ENCODE peak calls at places on chromosomes 16 and 17, in eight cellular contexts. C is RPMI8226; Y is iris pigment epithelial cell; S is dermis microvascular lymphatic vessel endothelial cell; X is GM04503; T is stimulated activated CD8-positive, alpha-beta memory T cell treated with anti-CD3 and anti-CD28 coated beads, Interleukin-15, amount 100 ng/mL, for 24 hours; L is HTR-8/SVneo; K is NCI-H774. Z is an unnamed sample.

GRCh38 chr17:48841395-48841831 is 10.6 kb downstream of the CALCOCO2 start:
- DNase-seq in Y (peak; percentile 92), C (peak; percentile 63), S (peak; percentile 60), K (no peak), X (peak; percentile 51), L (peak; percentile 48), T (no peak), Z (no peak)

GRCh38 chr17:3944485-3945388 is 19.5 kb downstream of the ATP2A3 start:
- DNase-seq in C (no peak), X (no peak), Y (peak; percentile 53), T (peak; percentile 52), S (peak; percentile 77), L (peak; percentile 30), K (no peak), Z (no peak)

GRCh38 chr16:65809627-65810026 is 556.9 kb upstream of the CDH5 start:
- DNase-seq in S (no peak), K (no peak), L (no peak), X (no peak), C (no peak), Y (no peak), T (no peak), Z (no peak)

GRCh38 chr17:64411999-64412771 is 21.5 kb upstream of the PECAM1 start:
- DNase-seq in X (no peak), C (no peak), K (no peak), S (peak; percentile 99), Y (peak; percentile 50), T (no peak), L (no peak), Z (peak; percentile 9)

GRCh38 chr16:54931041-54931756 is 534 bp downstream of the IRX5 start:
- DNase-seq in L (no peak), K (peak; percentile 51), C (no peak), T (no peak), Y (peak; percentile 49), X (no peak), S (peak; percentile 57), Z (no peak)

GRCh38 chr16:31000671-31001382 is 9.6 kb downstream of the STX1B start:
- DNase-seq in X (no peak), T (no peak), Y (no peak), S (no peak), K (no peak), L (no peak), C (no peak), Z (no peak)

GRCh38 chr16:26453215-26453614 is 613.5 kb upstream of the C16orf82 start:
- DNase-seq in X (no peak), L (no peak), Y (no peak), S (no peak), K (no peak), T (no peak), C (no peak), Z (no peak)

GRCh38 chr17:47742319-47743181 is 9.5 kb downstream of the TBX21 start:
- DNase-seq in C (no peak), L (no peak), K (no peak), X (no peak), T (no peak), S (peak; percentile 11), Y (no peak), Z (no peak)

GRCh38 chr17:69246726-69247375 is 18.2 kb upstream of the ABCA10 start:
- DNase-seq in Y (peak; percentile 56), L (peak; percentile 41), K (peak; percentile 52), X (no peak), C (peak; percentile 40), T (no peak), S (peak; percentile 60), Z (peak; percentile 67)

GRCh38 chr17:40647549-40648325 is at the start of gene SMARCE1:
- DNase-seq in S (peak; percentile 82), X (peak; percentile 49), Y (peak; percentile 74), T (peak; percentile 51), K (peak; percentile 87), C (peak; percentile 77), L (peak; percentile 67), Z (peak; percentile 67)

GRCh38 chr17:44076716-44077594 is 6.4 kb downstream of the G6PC3 start:
- DNase-seq in X (no peak), Y (no peak), K (no peak), C (no peak), S (no peak), L (no peak), T (no peak), Z (no peak)

GRCh38 chr17:42928714-42929496 is 28.3 kb downstream of the G6PC1 start:
- DNase-seq in C (peak; percentile 73), X (peak; percentile 66), K (peak; percentile 88), S (peak; percentile 86), Y (peak; percentile 85), T (no peak), L (peak; percentile 81), Z (peak; percentile 36)

GRCh38 chr17:80783971-80784370 is 207.7 kb upstream of the CHMP6 start:
- DNase-seq in K (no peak), S (no peak), C (no peak), Y (no peak), X (no peak), L (no peak), T (no peak), Z (no peak)

GRCh38 chr17:56918916-56919315 is 5.1 kb upstream of the TRIM25 start:
- DNase-seq in K (no peak), S (no peak), Y (peak; percentile 76), C (no peak), T (no peak), X (no peak), L (no peak), Z (no peak)

GRCh38 chr16:68646948-68647659 is 2.0 kb downstream of the CDH3 start:
- DNase-seq in S (no peak), C (peak; percentile 54), Y (no peak), K (no peak), L (no peak), T (no peak), X (no peak), Z (no peak)

GRCh38 chr16:8808009-8808408 is 10.4 kb downstream of the PMM2 start:
- DNase-seq in Y (no peak), C (no peak), S (no peak), T (no peak), K (no peak), L (no peak), X (no peak), Z (no peak)

GRCh38 chr17:78774956-78775571 is 7.0 kb downstream of the CYTH1 start:
- DNase-seq in C (peak; percentile 52), K (no peak), T (no peak), S (no peak), Y (no peak), L (no peak), X (no peak), Z (no peak)

GRCh38 chr17:33910200-33910857 is 344.8 kb upstream of the CCL2 start:
- DNase-seq in Y (no peak), S (no peak), C (no peak), K (no peak), T (no peak), L (no peak), X (no peak), Z (no peak)

GRCh38 chr17:74864866-74865395 is 5.2 kb upstream of the GRIN2C start:
- DNase-seq in T (peak; percentile 48), X (no peak), S (peak; percentile 61), L (peak; percentile 83), C (peak; percentile 74), Y (peak; percentile 52), K (peak; percentile 69), Z (no peak)

GRCh38 chr17:67021718-67022450 is 22.5 kb upstream of the CACNG1 start:
- DNase-seq in T (no peak), L (no peak), Y (no peak), S (no peak), C (no peak), X (no peak), K (no peak), Z (no peak)

GRCh38 chr16:89093602-89094251 is at the start of gene ACSF3:
- DNase-seq in K (peak; percentile 3), X (no peak), Y (peak; percentile 53), T (peak; percentile 59), C (peak; percentile 72), L (peak; percentile 61), S (peak; percentile 56), Z (no peak)

GRCh38 chr16:47574091-47575054 is 113.2 kb downstream of the PHKB start:
- DNase-seq in S (peak; percentile 7), T (no peak), C (no peak), L (no peak), Y (peak; percentile 82), K (no peak), X (no peak), Z (no peak)

GRCh38 chr17:38464723-38465419 is 36.6 kb downstream of the ARHGAP23 start:
- DNase-seq in T (no peak), Y (peak; percentile 94), K (no peak), X (peak; percentile 76), L (peak; percentile 96), S (peak; percentile 89), C (no peak), Z (peak; percentile 39)

GRCh38 chr17:14078027-14078426 is 8.7 kb downstream of the COX10 start:
- DNase-seq in K (no peak), T (no peak), Y (no peak), S (no peak), X (no peak), L (no peak), C (no peak), Z (no peak)

GRCh38 chr17:67557921-67558320 is 159.8 kb upstream of the NOL11 start:
- DNase-seq in S (no peak), L (no peak), C (no peak), T (no peak), K (no peak), X (peak; percentile 21), Y (peak; percentile 45), Z (no peak)

GRCh38 chr17:68248199-68248825 is 469 bp downstream of the AMZ2 start:
- DNase-seq in T (no peak), X (peak; percentile 51), C (peak; percentile 45), Y (peak; percentile 58), S (no peak), L (peak; percentile 46), K (peak; percentile 73), Z (no peak)

GRCh38 chr16:81357711-81358270 is 43.0 kb downstream of the GAN start:
- DNase-seq in S (no peak), L (no peak), X (no peak), K (no peak), Y (peak; percentile 4), T (no peak), C (no peak), Z (no peak)

GRCh38 chr16:47721016-47721673 is 260.0 kb downstream of the PHKB start:
- DNase-seq in Y (no peak), S (no peak), K (no peak), T (no peak), L (no peak), X (no peak), C (no peak), Z (no peak)